ENCODE peak calls at places on chromosomes 16 and 17, in nine cellular contexts. One of them, this sample, is unnamed.

GRCh38 chr17:10624966-10625365 is 32.1 kb downstream of the MYH3 start:
- DNase-seq in CD8-positive, alpha-beta T cell: no peak
- DNase-seq in effector memory CD4-positive, alpha-beta T cell: no peak
- DNase-seq in SK-N-SH: no peak
- DNase-seq in colonic mucosa: no peak
- DNase-seq in brain microvascular endothelial cell: no peak
- DNase-seq in SJSA1: no peak
- DNase-seq in astrocyte: no peak
- DNase-seq in pancreas: no peak
- DNase-seq in this sample: no peak

GRCh38 chr16:88323546-88324330 is 59.0 kb upstream of the ZNF469 start:
- DNase-seq in CD8-positive, alpha-beta T cell: no peak
- DNase-seq in effector memory CD4-positive, alpha-beta T cell: no peak
- DNase-seq in SK-N-SH: no peak
- DNase-seq in colonic mucosa: no peak
- DNase-seq in brain microvascular endothelial cell: no peak
- DNase-seq in SJSA1: no peak
- DNase-seq in astrocyte: no peak
- DNase-seq in pancreas: no peak
- DNase-seq in this sample: no peak

GRCh38 chr16:54928421-54929089 is 2.1 kb upstream of the IRX5 start:
- DNase-seq in CD8-positive, alpha-beta T cell: peak; percentile 52
- DNase-seq in effector memory CD4-positive, alpha-beta T cell: peak; percentile 16
- DNase-seq in SK-N-SH: peak; percentile 80
- DNase-seq in colonic mucosa: no peak
- DNase-seq in brain microvascular endothelial cell: no peak
- DNase-seq in SJSA1: peak; percentile 70
- DNase-seq in astrocyte: no peak
- DNase-seq in pancreas: peak; percentile 23
- DNase-seq in this sample: no peak

GRCh38 chr17:15884731-15885130 is 60.2 kb upstream of the ADORA2B start:
- DNase-seq in CD8-positive, alpha-beta T cell: no peak
- DNase-seq in effector memory CD4-positive, alpha-beta T cell: no peak
- DNase-seq in SK-N-SH: no peak
- DNase-seq in colonic mucosa: no peak
- DNase-seq in brain microvascular endothelial cell: no peak
- DNase-seq in SJSA1: no peak
- DNase-seq in astrocyte: peak; percentile 79
- DNase-seq in pancreas: no peak
- DNase-seq in this sample: no peak

GRCh38 chr17:40191237-40192208 is 14.3 kb downstream of the RAPGEFL1 start:
- DNase-seq in CD8-positive, alpha-beta T cell: peak; percentile 58
- DNase-seq in effector memory CD4-positive, alpha-beta T cell: peak; percentile 47
- DNase-seq in SK-N-SH: peak; percentile 87
- DNase-seq in colonic mucosa: peak; percentile 66
- DNase-seq in brain microvascular endothelial cell: peak; percentile 68
- DNase-seq in SJSA1: peak; percentile 63
- DNase-seq in astrocyte: peak; percentile 70
- DNase-seq in pancreas: peak; percentile 67
- DNase-seq in this sample: no peak

GRCh38 chr16:29009050-29009837 is 24.4 kb downstream of the LAT start:
- DNase-seq in CD8-positive, alpha-beta T cell: peak; percentile 34
- DNase-seq in effector memory CD4-positive, alpha-beta T cell: no peak
- DNase-seq in SK-N-SH: no peak
- DNase-seq in colonic mucosa: no peak
- DNase-seq in brain microvascular endothelial cell: no peak
- DNase-seq in SJSA1: no peak
- DNase-seq in astrocyte: no peak
- DNase-seq in pancreas: no peak
- DNase-seq in this sample: no peak

GRCh38 chr16:73000907-73001521 is 46.9 kb downstream of the ZFHX3 start:
- DNase-seq in CD8-positive, alpha-beta T cell: no peak
- DNase-seq in effector memory CD4-positive, alpha-beta T cell: no peak
- DNase-seq in SK-N-SH: no peak
- DNase-seq in colonic mucosa: no peak
- DNase-seq in brain microvascular endothelial cell: no peak
- DNase-seq in SJSA1: no peak
- DNase-seq in astrocyte: no peak
- DNase-seq in pancreas: no peak
- DNase-seq in this sample: no peak

GRCh38 chr16:54957403-54957802 is 26.7 kb downstream of the IRX5 start:
- DNase-seq in CD8-positive, alpha-beta T cell: no peak
- DNase-seq in effector memory CD4-positive, alpha-beta T cell: no peak
- DNase-seq in SK-N-SH: no peak
- DNase-seq in colonic mucosa: peak; percentile 41
- DNase-seq in brain microvascular endothelial cell: no peak
- DNase-seq in SJSA1: peak; percentile 15
- DNase-seq in astrocyte: no peak
- DNase-seq in pancreas: peak; percentile 11
- DNase-seq in this sample: no peak

GRCh38 chr17:70295732-70296131 is 126.4 kb downstream of the KCNJ2 start:
- DNase-seq in CD8-positive, alpha-beta T cell: no peak
- DNase-seq in effector memory CD4-positive, alpha-beta T cell: no peak
- DNase-seq in SK-N-SH: no peak
- DNase-seq in colonic mucosa: no peak
- DNase-seq in brain microvascular endothelial cell: no peak
- DNase-seq in SJSA1: no peak
- DNase-seq in astrocyte: no peak
- DNase-seq in pancreas: no peak
- DNase-seq in this sample: no peak

GRCh38 chr17:16417896-16418683 is 2.7 kb downstream of the TRPV2 start:
- DNase-seq in CD8-positive, alpha-beta T cell: no peak
- DNase-seq in effector memory CD4-positive, alpha-beta T cell: no peak
- DNase-seq in SK-N-SH: no peak
- DNase-seq in colonic mucosa: no peak
- DNase-seq in brain microvascular endothelial cell: no peak
- DNase-seq in SJSA1: peak; percentile 50
- DNase-seq in astrocyte: peak; percentile 42
- DNase-seq in pancreas: no peak
- DNase-seq in this sample: no peak

GRCh38 chr17:83079340-83079747 is at the start of gene METRNL:
- DNase-seq in CD8-positive, alpha-beta T cell: peak; percentile 54
- DNase-seq in effector memory CD4-positive, alpha-beta T cell: peak; percentile 48
- DNase-seq in SK-N-SH: peak; percentile 99
- DNase-seq in colonic mucosa: peak; percentile 83
- DNase-seq in brain microvascular endothelial cell: peak; percentile 45
- DNase-seq in SJSA1: no peak
- DNase-seq in astrocyte: no peak
- DNase-seq in pancreas: peak; percentile 66
- DNase-seq in this sample: no peak

GRCh38 chr17:42340691-42341127 is 47.5 kb downstream of the STAT3 start:
- DNase-seq in CD8-positive, alpha-beta T cell: no peak
- DNase-seq in effector memory CD4-positive, alpha-beta T cell: no peak
- DNase-seq in SK-N-SH: no peak
- DNase-seq in colonic mucosa: no peak
- DNase-seq in brain microvascular endothelial cell: no peak
- DNase-seq in SJSA1: no peak
- DNase-seq in astrocyte: no peak
- DNase-seq in pancreas: no peak
- DNase-seq in this sample: no peak

GRCh38 chr16:85210423-85211169 is 98.3 kb upstream of the CIBAR2 start:
- DNase-seq in CD8-positive, alpha-beta T cell: no peak
- DNase-seq in effector memory CD4-positive, alpha-beta T cell: no peak
- DNase-seq in SK-N-SH: no peak
- DNase-seq in colonic mucosa: no peak
- DNase-seq in brain microvascular endothelial cell: peak; percentile 66
- DNase-seq in SJSA1: peak; percentile 63
- DNase-seq in astrocyte: peak; percentile 91
- DNase-seq in pancreas: no peak
- DNase-seq in this sample: no peak

GRCh38 chr17:5362162-5362811 is 57.2 kb downstream of the NUP88 start:
- DNase-seq in CD8-positive, alpha-beta T cell: no peak
- DNase-seq in effector memory CD4-positive, alpha-beta T cell: no peak
- DNase-seq in SK-N-SH: no peak
- DNase-seq in colonic mucosa: no peak
- DNase-seq in brain microvascular endothelial cell: no peak
- DNase-seq in SJSA1: no peak
- DNase-seq in astrocyte: no peak
- DNase-seq in pancreas: no peak
- DNase-seq in this sample: no peak

GRCh38 chr17:61412860-61413653 is 13.4 kb downstream of the TBX2 start:
- DNase-seq in CD8-positive, alpha-beta T cell: no peak
- DNase-seq in effector memory CD4-positive, alpha-beta T cell: no peak
- DNase-seq in SK-N-SH: peak; percentile 80
- DNase-seq in colonic mucosa: peak; percentile 16
- DNase-seq in brain microvascular endothelial cell: no peak
- DNase-seq in SJSA1: no peak
- DNase-seq in astrocyte: no peak
- DNase-seq in pancreas: no peak
- DNase-seq in this sample: no peak

GRCh38 chr16:31189412-31189778 is 9.5 kb downstream of the FUS start:
- DNase-seq in CD8-positive, alpha-beta T cell: no peak
- DNase-seq in effector memory CD4-positive, alpha-beta T cell: no peak
- DNase-seq in SK-N-SH: no peak
- DNase-seq in colonic mucosa: no peak
- DNase-seq in brain microvascular endothelial cell: no peak
- DNase-seq in SJSA1: no peak
- DNase-seq in astrocyte: no peak
- DNase-seq in pancreas: no peak
- DNase-seq in this sample: no peak

GRCh38 chr16:86805210-86805609 is 226.9 kb downstream of the FOXL1 start:
- DNase-seq in CD8-positive, alpha-beta T cell: no peak
- DNase-seq in effector memory CD4-positive, alpha-beta T cell: no peak
- DNase-seq in SK-N-SH: no peak
- DNase-seq in colonic mucosa: no peak
- DNase-seq in brain microvascular endothelial cell: no peak
- DNase-seq in SJSA1: no peak
- DNase-seq in astrocyte: no peak
- DNase-seq in pancreas: no peak
- DNase-seq in this sample: no peak

GRCh38 chr17:29930399-29931010 is 477 bp upstream of the SSH2 start:
- DNase-seq in CD8-positive, alpha-beta T cell: no peak
- DNase-seq in effector memory CD4-positive, alpha-beta T cell: no peak
- DNase-seq in SK-N-SH: no peak
- DNase-seq in colonic mucosa: peak; percentile 36
- DNase-seq in brain microvascular endothelial cell: no peak
- DNase-seq in SJSA1: peak; percentile 47
- DNase-seq in astrocyte: peak; percentile 34
- DNase-seq in pancreas: no peak
- DNase-seq in this sample: no peak

GRCh38 chr17:31674305-31674704 is 184.7 kb downstream of the COPRS start:
- DNase-seq in CD8-positive, alpha-beta T cell: no peak
- DNase-seq in effector memory CD4-positive, alpha-beta T cell: no peak
- DNase-seq in SK-N-SH: no peak
- DNase-seq in colonic mucosa: no peak
- DNase-seq in brain microvascular endothelial cell: peak; percentile 61
- DNase-seq in SJSA1: peak; percentile 30
- DNase-seq in astrocyte: peak; percentile 67
- DNase-seq in pancreas: no peak
- DNase-seq in this sample: no peak

GRCh38 chr16:20114356-20114755 is 40.7 kb upstream of the GPR139 start:
- DNase-seq in CD8-positive, alpha-beta T cell: no peak
- DNase-seq in effector memory CD4-positive, alpha-beta T cell: no peak
- DNase-seq in SK-N-SH: no peak
- DNase-seq in colonic mucosa: no peak
- DNase-seq in brain microvascular endothelial cell: no peak
- DNase-seq in SJSA1: peak; percentile 9
- DNase-seq in astrocyte: peak; percentile 1
- DNase-seq in pancreas: peak; percentile 38
- DNase-seq in this sample: no peak

GRCh38 chr17:19955099-19955498 is 22.5 kb downstream of the AKAP10 start:
- DNase-seq in CD8-positive, alpha-beta T cell: no peak
- DNase-seq in effector memory CD4-positive, alpha-beta T cell: no peak
- DNase-seq in SK-N-SH: no peak
- DNase-seq in colonic mucosa: no peak
- DNase-seq in brain microvascular endothelial cell: no peak
- DNase-seq in SJSA1: no peak
- DNase-seq in astrocyte: no peak
- DNase-seq in pancreas: no peak
- DNase-seq in this sample: no peak

DNA sequence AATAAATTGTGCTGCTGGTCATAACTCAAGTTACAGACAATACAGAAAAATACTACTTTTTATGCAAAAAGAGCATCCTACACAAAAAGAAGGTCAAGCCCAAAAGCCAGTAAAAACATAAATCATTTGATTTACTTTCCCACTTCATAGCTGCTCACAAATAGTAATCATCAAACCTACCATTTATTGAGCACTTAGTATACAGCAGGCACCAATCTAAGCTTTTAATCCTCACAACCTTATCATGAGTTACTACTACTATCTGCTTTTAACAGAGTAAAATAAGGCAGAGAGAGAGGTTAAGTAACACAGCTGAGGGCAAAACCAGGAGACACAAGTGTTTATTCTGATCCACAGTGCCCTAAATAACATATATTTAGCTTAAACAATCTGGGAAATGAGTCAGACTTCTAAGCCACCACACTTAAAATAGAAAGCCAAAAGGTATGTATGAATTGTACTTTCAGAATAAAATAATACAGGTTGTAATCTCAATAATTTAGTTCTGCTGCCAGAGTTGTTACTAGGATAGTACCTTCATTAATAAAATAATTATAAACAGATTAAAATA is 1.7 kb upstream of the AARS1 start:
- DNase-seq in CD8-positive, alpha-beta T cell: no peak
- DNase-seq in effector memory CD4-positive, alpha-beta T cell: no peak
- DNase-seq in SK-N-SH: no peak
- DNase-seq in colonic mucosa: no peak
- DNase-seq in brain microvascular endothelial cell: no peak
- DNase-seq in SJSA1: peak; percentile 12
- DNase-seq in astrocyte: no peak
- DNase-seq in pancreas: no peak
- DNase-seq in this sample: no peak
- H3K27ac ChIP-seq in CD8-positive, alpha-beta T cell: no peak overlapping the region
- H3K27ac ChIP-seq in effector memory CD4-positive, alpha-beta T cell: no peak overlapping the region
- H3K27ac ChIP-seq in SK-N-SH: peak overlapping the region; percentile 50
- H3K27ac ChIP-seq in colonic mucosa: no peak overlapping the region
- H3K27ac ChIP-seq in brain microvascular endothelial cell: peak overlapping the region; percentile 1
- H3K27ac ChIP-seq in SJSA1: no peak overlapping the region
- H3K27ac ChIP-seq in astrocyte: no peak overlapping the region
- H3K27ac ChIP-seq in pancreas: no peak overlapping the region
- H3K27ac ChIP-seq in this sample: no peak overlapping the region

GRCh38 chr17:57902800-57903759 is 52.1 kb downstream of the CUEDC1 start:
- DNase-seq in CD8-positive, alpha-beta T cell: no peak
- DNase-seq in effector memory CD4-positive, alpha-beta T cell: no peak
- DNase-seq in SK-N-SH: no peak
- DNase-seq in colonic mucosa: peak; percentile 87
- DNase-seq in brain microvascular endothelial cell: peak; percentile 70
- DNase-seq in SJSA1: peak; percentile 92
- DNase-seq in astrocyte: peak; percentile 87
- DNase-seq in pancreas: peak; percentile 96
- DNase-seq in this sample: no peak
- H3K27me3 ChIP-seq in CD8-positive, alpha-beta T cell: no peaks in the 10 kb centered on the region
- H3K27me3 ChIP-seq in effector memory CD4-positive, alpha-beta T cell: no peaks in the 10 kb centered on the region
- H3K27me3 ChIP-seq in SK-N-SH: no peaks in the 10 kb centered on the region
- H3K27me3 ChIP-seq in colonic mucosa: no peaks in the 10 kb centered on the region
- H3K27me3 ChIP-seq in brain microvascular endothelial cell: no peaks in the 10 kb centered on the region
- H3K27me3 ChIP-seq in SJSA1: no peaks in the 10 kb centered on the region
- H3K27me3 ChIP-seq in astrocyte: no peaks in the 10 kb centered on the region
- H3K27me3 ChIP-seq in pancreas: no peaks in the 10 kb centered on the region
- H3K27me3 ChIP-seq in this sample: no peaks in the 10 kb centered on the region

GRCh38 chr17:8628609-8629169 is 1.8 kb downstream of the MYH10 start:
- DNase-seq in CD8-positive, alpha-beta T cell: no peak
- DNase-seq in effector memory CD4-positive, alpha-beta T cell: no peak
- DNase-seq in SK-N-SH: peak; percentile 43
- DNase-seq in colonic mucosa: no peak
- DNase-seq in brain microvascular endothelial cell: no peak
- DNase-seq in SJSA1: no peak
- DNase-seq in astrocyte: no peak
- DNase-seq in pancreas: no peak
- DNase-seq in this sample: no peak
- H3K4me3 ChIP-seq in CD8-positive, alpha-beta T cell: no peak overlapping the region
- H3K4me3 ChIP-seq in effector memory CD4-positive, alpha-beta T cell: no peak overlapping the region
- H3K4me3 ChIP-seq in SK-N-SH: peak overlapping the region; percentile 94
- H3K4me3 ChIP-seq in colonic mucosa: no peak overlapping the region
- H3K4me3 ChIP-seq in brain microvascular endothelial cell: peak overlapping the region; percentile 90
- H3K4me3 ChIP-seq in SJSA1: peak overlapping the region; percentile 84
- H3K4me3 ChIP-seq in astrocyte: peak overlapping the region; percentile 94
- H3K4me3 ChIP-seq in pancreas: no peak overlapping the region
- H3K4me3 ChIP-seq in this sample: peak overlapping the region; percentile 19

GRCh38 chr16:1181715-1182671 is 29.1 kb downstream of the CACNA1H start:
- DNase-seq in CD8-positive, alpha-beta T cell: no peak
- DNase-seq in effector memory CD4-positive, alpha-beta T cell: no peak
- DNase-seq in SK-N-SH: no peak
- DNase-seq in colonic mucosa: peak; percentile 49
- DNase-seq in brain microvascular endothelial cell: peak; percentile 93
- DNase-seq in SJSA1: peak; percentile 42
- DNase-seq in astrocyte: peak; percentile 83
- DNase-seq in pancreas: peak; percentile 71
- DNase-seq in this sample: no peak
- H3K27ac ChIP-seq in CD8-positive, alpha-beta T cell: no peak overlapping the region
- H3K27ac ChIP-seq in effector memory CD4-positive, alpha-beta T cell: no peak overlapping the region
- H3K27ac ChIP-seq in SK-N-SH: no peak overlapping the region
- H3K27ac ChIP-seq in colonic mucosa: peak overlapping the region; percentile 26
- H3K27ac ChIP-seq in brain microvascular endothelial cell: peak overlapping the region; percentile 88
- H3K27ac ChIP-seq in SJSA1: no peak overlapping the region
- H3K27ac ChIP-seq in astrocyte: peak overlapping the region; percentile 68
- H3K27ac ChIP-seq in pancreas: peak overlapping the region; percentile 65
- H3K27ac ChIP-seq in this sample: no peak overlapping the region

This sample was measured in iPS DF 6.9.